ENCODE peak calls at places on chromosomes 7 and 10, in seven cellular contexts. S, M, G, U, C, F and T are unnamed samples.

GRCh38 chr7:128812514-128813168 is 17.6 kb upstream of the FLNC start:
- DNase-seq in U (no peak), S (no peak), M (no peak), G (no peak), C (peak), F (no peak), T (no peak)

GRCh38 chr10:43173120-43173519 is 34.9 kb downstream of the CSGALNACT2 start:
- DNase-seq in U (peak), G (no peak), F (no peak), C (no peak), S (no peak), M (no peak), T (no peak)

GRCh38 chr7:115911466-115911865 is 119.1 kb downstream of the TFEC start:
- DNase-seq in U (no peak), F (peak), G (no peak), M (no peak), S (no peak), C (no peak), T (no peak)

GRCh38 chr10:59361659-59362183 is 628 bp downstream of the FAM13C start:
- DNase-seq in M (no peak), U (peak), G (peak), S (peak), C (no peak), F (peak), T (no peak)

GRCh38 chr7:104267701-104268368 is 60.0 kb upstream of the ORC5 start:
- DNase-seq in C (no peak), S (peak), U (peak), M (no peak), F (peak), G (peak), T (no peak)

GRCh38 chr7:47905071-47905920 is 43.0 kb downstream of the PKD1L1 start:
- DNase-seq in C (peak), F (no peak), G (peak), S (no peak), U (peak), M (no peak), T (no peak)

GRCh38 chr7:138243430-138243829 is 167.2 kb downstream of the AKR1D1 start:
- DNase-seq in M (no peak), S (peak), F (no peak), G (no peak), C (peak), U (peak), T (peak)

GRCh38 chr10:86944471-86944870 is 12.9 kb downstream of the MMRN2 start:
- DNase-seq in F (peak), S (peak), C (no peak), M (no peak), U (peak), G (peak), T (peak)

GRCh38 chr10:101394522-101395133 is 40.7 kb downstream of the BTRC start:
- DNase-seq in S (no peak), G (no peak), U (peak), M (no peak), F (no peak), C (no peak), T (no peak)

GRCh38 chr7:150847536-150847935 is 4.8 kb upstream of the AOC1 start:
- DNase-seq in M (no peak), F (no peak), G (no peak), C (no peak), U (no peak), S (no peak), T (peak)

GRCh38 chr10:132808568-132809236 is 22.8 kb upstream of the NKX6-2 start:
- DNase-seq in U (no peak), M (no peak), G (no peak), F (no peak), S (no peak), C (no peak), T (no peak)

GRCh38 chr10:76415559-76415958 is 984.1 kb downstream of the LRMDA start:
- DNase-seq in S (no peak), M (no peak), U (no peak), C (no peak), G (no peak), F (no peak), T (no peak)

GRCh38 chr7:151801782-151802468 is 75.0 kb downstream of the PRKAG2 start:
- DNase-seq in G (no peak), C (no peak), M (no peak), F (no peak), S (no peak), U (no peak), T (no peak)

GRCh38 chr7:41383596-41383995 is 319.3 kb downstream of the INHBA start:
- DNase-seq in F (no peak), M (no peak), C (no peak), U (no peak), G (no peak), S (no peak), T (no peak)

GRCh38 chr10:131662851-131663250 is 238.0 kb upstream of the PPP2R2D start:
- DNase-seq in G (no peak), U (no peak), F (no peak), C (no peak), S (no peak), M (no peak), T (no peak)

GRCh38 chr10:6201511-6201975 is 1.2 kb upstream of the PFKFB3 start:
- DNase-seq in F (peak), M (peak), G (peak), S (peak), C (peak), U (peak), T (peak)

GRCh38 chr7:44052771-44053365 is 8.4 kb downstream of the DBNL start:
- DNase-seq in S (no peak), U (no peak), G (no peak), C (no peak), F (no peak), M (no peak), T (no peak)

GRCh38 chr7:86846494-86847190 is 202.9 kb downstream of the GRM3 start:
- DNase-seq in F (no peak), M (no peak), C (no peak), U (no peak), G (no peak), S (peak), T (no peak)

GRCh38 chr10:26931223-26931622 is 70.5 kb upstream of the ABI1 start:
- DNase-seq in M (no peak), U (peak), G (no peak), S (no peak), F (no peak), C (no peak), T (peak)

GRCh38 chr10:97399843-97400545 is 1.1 kb downstream of the RRP12 start:
- DNase-seq in F (peak), C (peak), M (no peak), U (peak), G (peak), S (peak), T (no peak)

GRCh38 chr7:78377532-78377931 is 579.0 kb downstream of the PHTF2 start:
- DNase-seq in U (no peak), F (no peak), S (no peak), M (no peak), C (no peak), G (no peak), T (no peak)

GRCh38 chr10:72509951-72510350 is 115.9 kb downstream of the MICU1 start:
- DNase-seq in G (no peak), S (no peak), M (no peak), C (no peak), U (no peak), F (no peak), T (no peak)

GRCh38 chr10:38072552-38072951 is 21.6 kb upstream of the ZNF37A start:
- DNase-seq in G (no peak), M (no peak), C (no peak), S (no peak), U (no peak), F (no peak), T (no peak)

GRCh38 chr10:124044143-124044862 is 49.1 kb downstream of the CHST15 start:
- DNase-seq in S (no peak), F (no peak), G (no peak), M (no peak), C (no peak), U (no peak), T (no peak)

GRCh38 chr10:1379601-1380000 is 323.4 kb downstream of the WDR37 start:
- DNase-seq in S (no peak), M (no peak), F (no peak), C (peak), G (no peak), U (peak), T (peak)

GRCh38 chr7:84372712-84373111 is 178.1 kb upstream of the SEMA3A start:
- DNase-seq in C (no peak), S (no peak), G (peak), F (peak), M (no peak), U (no peak), T (no peak)

GRCh38 chr10:123759496-123760070 is 93.4 kb downstream of the GPR26 start:
- DNase-seq in C (peak), S (no peak), F (no peak), U (peak), G (no peak), M (no peak), T (no peak)

GRCh38 chr7:74612015-74612829 is 45.3 kb upstream of the GTF2I start:
- DNase-seq in M (no peak), G (peak), F (no peak), C (peak), S (no peak), U (peak), T (no peak)

GRCh38 chr7:8441602-8442294 is 8.3 kb downstream of the NXPH1 start:
- DNase-seq in U (peak), F (no peak), C (peak), S (no peak), M (no peak), G (no peak), T (peak)

GRCh38 chr10:24952146-24952700 is at the start of gene PRTFDC1:
- DNase-seq in M (no peak), U (peak), F (no peak), C (no peak), S (peak), G (peak), T (peak)

GRCh38 chr10:133277277-133277992 is 767 bp upstream of the ADAM8 start:
- DNase-seq in S (no peak), F (no peak), G (no peak), U (no peak), C (no peak), M (no peak), T (no peak)

GRCh38 chr10:1954339-1954738 is 217.0 kb upstream of the ADARB2 start:
- DNase-seq in M (no peak), G (no peak), S (no peak), C (no peak), F (no peak), U (peak), T (no peak)

GRCh38 chr7:138625849-138626230 is 75.3 kb downstream of the SVOPL start:
- DNase-seq in S (no peak), C (no peak), F (no peak), U (no peak), M (no peak), G (no peak), T (no peak)

GRCh38 chr7:151552352-151553028 is 32.8 kb upstream of the RHEB start:
- DNase-seq in C (no peak), M (no peak), F (no peak), G (no peak), S (peak), U (peak), T (no peak)

DNA sequence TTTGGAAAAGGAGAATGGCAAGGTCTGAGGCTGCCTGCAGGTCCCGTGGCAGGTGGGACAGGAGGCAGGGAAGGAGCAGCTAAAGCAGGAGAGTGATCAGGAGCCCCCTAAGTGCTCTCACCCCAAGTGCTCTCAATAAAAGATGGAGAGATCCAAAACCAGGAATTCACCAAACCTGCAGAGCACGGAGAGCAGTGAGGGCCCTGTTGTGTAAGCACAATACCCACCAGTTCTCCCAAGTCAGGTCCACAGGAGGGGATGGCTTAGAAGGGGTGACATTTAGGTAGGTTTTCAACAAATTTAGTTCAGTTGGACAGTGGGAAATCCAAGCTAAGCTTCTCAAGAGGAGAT is 40.8 kb downstream of the GNA12 start:
- DNase-seq in U (no peak), C (no peak), F (no peak), S (peak), M (no peak), G (no peak), T (no peak)
- H3K9ac ChIP-seq in U (no peak), C (no peak), F (peak), S (peak), M (no peak), G (no peak), T (no peak)

GRCh38 chr10:31897506-31897905 is 31.1 kb downstream of the ARHGAP12 start:
- DNase-seq in U (no peak), S (no peak), M (no peak), F (peak), C (no peak), G (peak), T (no peak)

GRCh38 chr10:31896972-31897384 is 31.7 kb downstream of the ARHGAP12 start:
- DNase-seq in C (no peak), F (peak), M (no peak), S (peak), G (peak), U (peak), T (no peak)
- H3K9ac ChIP-seq in C (no peak), F (no peak), M (no peak), S (no peak), G (peak), U (no peak), T (peak)

DNA sequence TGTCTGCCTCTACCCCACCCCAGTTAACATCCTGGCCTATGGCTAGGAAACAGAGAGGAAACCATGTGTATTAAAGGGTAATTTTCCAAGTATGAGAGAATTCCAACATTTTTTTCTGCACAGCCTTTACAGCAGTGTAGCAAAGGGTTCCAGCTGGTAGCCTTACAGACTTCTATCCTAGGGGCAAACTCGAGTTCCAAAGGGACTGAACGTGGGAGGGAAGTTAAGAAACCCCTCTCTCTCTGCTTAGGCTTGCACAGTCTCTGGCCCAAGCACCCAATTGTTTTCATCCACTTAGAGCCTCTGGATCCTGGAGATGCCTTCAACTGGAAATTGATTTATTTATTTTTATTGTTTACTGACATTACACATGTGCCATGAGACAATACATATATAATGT is 60.3 kb downstream of the SLC16A12 start:
- DNase-seq in G (no peak), S (no peak), M (no peak), C (peak), U (no peak), F (no peak), T (no peak)
- H3K9ac ChIP-seq in G (no peak), S (no peak), M (no peak), C (no peak), U (no peak), F (no peak), T (no peak)

DNA sequence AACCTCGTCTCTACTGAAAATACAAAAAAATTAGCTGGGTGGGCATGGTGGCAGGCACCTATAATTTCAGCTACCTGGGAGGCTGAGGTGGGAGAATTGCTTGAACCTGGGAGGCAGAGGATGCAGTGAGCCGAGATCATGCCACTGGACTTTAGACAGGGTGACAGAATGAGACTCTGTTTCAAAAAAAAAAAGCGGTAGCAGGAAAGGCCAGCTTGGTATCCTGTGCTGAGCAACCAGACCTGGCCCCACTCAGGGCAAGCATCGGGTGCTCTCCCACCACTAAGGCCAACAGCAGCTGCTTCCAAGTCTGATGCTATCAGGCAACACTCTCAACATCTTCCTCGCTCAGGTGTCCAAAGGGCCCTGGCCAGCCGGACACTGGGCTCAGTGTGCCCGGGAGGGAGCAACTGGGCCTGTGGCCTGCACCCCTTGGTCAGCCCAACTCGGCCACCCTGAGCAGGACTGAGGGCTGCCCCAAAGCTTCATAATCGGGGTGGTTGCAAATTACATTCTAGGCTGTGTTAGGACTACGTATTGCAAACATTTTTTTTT is 44.3 kb upstream of the MSMB start:
- DNase-seq in U (no peak), C (no peak), M (no peak), S (no peak), F (no peak), G (no peak), T (no peak)
- H3K9ac ChIP-seq in U (no peak), C (no peak), M (no peak), S (no peak), F (no peak), G (no peak), T (no peak)

GRCh38 chr7:909358-910329 is 33.3 kb downstream of the GET4 start:
- DNase-seq in S (peak), G (peak), M (no peak), U (no peak), C (peak), F (peak), T (no peak)

GRCh38 chr7:910441-910861 is 34.1 kb downstream of the GET4 start:
- DNase-seq in F (no peak), C (no peak), U (no peak), S (no peak), M (no peak), G (no peak), T (no peak)

GRCh38 chr7:906776-907157 is 30.4 kb downstream of the GET4 start:
- DNase-seq in S (no peak), G (peak), U (no peak), M (no peak), C (no peak), F (no peak), T (no peak)

GRCh38 chr7:907158-907980 is 31.0 kb downstream of the GET4 start:
- DNase-seq in G (peak), F (no peak), U (no peak), C (no peak), S (no peak), M (no peak), T (no peak)

DNA sequence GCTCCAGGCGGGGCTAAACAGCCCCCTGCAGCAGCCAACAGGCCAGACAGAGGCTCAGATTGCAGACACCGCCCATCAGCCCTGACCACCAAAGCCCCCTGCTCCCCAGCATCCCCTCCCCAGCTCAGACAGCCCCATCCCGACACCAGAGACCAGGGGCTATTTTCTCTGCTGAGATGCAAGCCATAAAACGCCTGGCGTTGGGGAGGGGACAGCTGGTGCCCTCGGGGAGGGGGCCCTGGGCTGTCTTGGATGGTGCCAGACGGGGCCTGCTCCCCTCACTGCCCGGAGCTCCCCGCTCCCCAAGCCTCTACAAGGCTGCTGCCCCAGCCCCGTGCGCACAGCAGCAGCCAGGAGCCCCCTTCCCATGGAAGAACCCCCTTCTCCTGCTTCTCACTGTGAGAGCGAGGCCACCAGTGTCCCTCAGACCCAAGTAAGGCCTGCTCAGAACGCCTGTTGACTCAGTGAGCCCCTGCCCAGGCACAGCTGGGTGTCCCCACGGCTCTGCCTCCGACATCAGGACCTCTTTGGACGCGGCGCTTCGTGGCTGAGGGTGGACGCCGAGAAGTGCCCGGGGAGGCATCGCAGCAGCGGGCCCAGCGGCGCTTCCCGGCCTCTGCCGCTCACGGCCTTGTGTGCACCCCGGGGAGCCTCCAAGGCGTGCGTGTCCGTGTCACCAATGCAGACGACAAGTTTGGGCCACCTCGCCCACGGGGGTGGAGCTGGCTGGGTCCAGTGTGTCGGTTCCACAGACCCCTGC is 32.0 kb downstream of the GET4 start:
- DNase-seq in S (no peak), F (no peak), M (no peak), C (no peak), G (no peak), U (no peak), T (no peak)
- H3K9ac ChIP-seq in S (no peak), F (no peak), M (no peak), C (no peak), G (no peak), U (peak), T (no peak)

GRCh38 chr10:92832998-92833642 is 15.2 kb upstream of the EXOC6 start:
- DNase-seq in S (no peak), G (no peak), C (no peak), M (no peak), U (no peak), F (no peak), T (no peak)
- H3K9ac ChIP-seq in S (no peak), G (no peak), C (no peak), M (no peak), U (no peak), F (peak), T (no peak)

DNA sequence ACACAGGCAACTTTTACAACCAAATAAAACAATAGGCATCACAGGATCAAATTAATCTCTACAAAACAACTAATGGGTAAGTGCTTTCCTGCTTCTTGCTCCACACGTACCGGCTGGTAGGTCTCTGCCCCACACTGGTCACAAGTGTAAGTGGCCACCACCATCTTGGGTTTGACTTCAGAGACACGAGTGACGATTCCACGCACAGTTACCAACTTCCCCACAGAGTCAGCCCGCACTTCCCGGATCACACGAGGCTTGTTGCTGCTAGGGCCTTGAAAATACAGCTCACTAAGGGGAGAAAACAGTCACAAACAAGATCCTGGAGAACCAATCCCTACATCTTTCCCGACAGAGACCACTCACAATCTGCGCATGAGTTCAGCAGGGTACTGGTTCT is 2.3 kb downstream of the MCM7 start:
- DNase-seq in G (no peak), S (no peak), M (no peak), C (no peak), F (no peak), U (no peak), T (no peak)
- H3K9ac ChIP-seq in G (peak), S (no peak), M (no peak), C (peak), F (no peak), U (peak), T (peak)

GRCh38 chr10:52636874-52637273 is 135.7 kb downstream of the MBL2 start:
- DNase-seq in M (no peak), S (no peak), C (no peak), G (no peak), F (no peak), U (no peak), T (no peak)
- H3K9ac ChIP-seq in M (no peak), S (no peak), C (no peak), G (no peak), F (no peak), U (no peak), T (no peak)

GRCh38 chr10:87978166-87978565 is 114.7 kb downstream of the PTEN start:
- DNase-seq in G (no peak), S (no peak), C (no peak), M (no peak), F (no peak), U (no peak), T (no peak)

GRCh38 chr10:87976101-87976743 is 112.8 kb downstream of the PTEN start:
- DNase-seq in S (no peak), M (no peak), G (peak), U (no peak), C (no peak), F (peak), T (no peak)

GRCh38 chr10:87974769-87975168 is 111.3 kb downstream of the PTEN start:
- DNase-seq in C (no peak), S (no peak), F (no peak), U (peak), G (no peak), M (no peak), T (no peak)

GRCh38 chr10:87974130-87974529 is 110.7 kb downstream of the PTEN start:
- DNase-seq in C (no peak), G (no peak), S (no peak), U (no peak), M (no peak), F (no peak), T (no peak)

GRCh38 chr10:87973635-87974034 is 110.2 kb downstream of the PTEN start:
- DNase-seq in U (peak), S (no peak), C (no peak), G (peak), F (peak), M (no peak), T (no peak)
- H3K9ac ChIP-seq in U (no peak), S (no peak), C (no peak), G (no peak), F (no peak), M (no peak), T (no peak)